ENCODE peak calls at places on chromosomes 7 and 10, in five cellular contexts. K, R, W, I and D are unnamed samples.

GRCh38 chr10:85995791-85996190 is 370.8 kb downstream of the GRID1 start:
- DNase-seq in R (no peak), I (peak), K (peak), W (no peak), D (peak)

GRCh38 chr7:30914611-30915601 is 3.3 kb downstream of the AQP1 start:
- DNase-seq in K (no peak), I (peak), W (no peak), R (no peak), D (no peak)

GRCh38 chr10:90885176-90885575 is 13.4 kb downstream of the RPP30 start:
- DNase-seq in I (no peak), W (no peak), K (no peak), R (no peak), D (no peak)

GRCh38 chr7:2259480-2259879 is 17.5 kb downstream of the NUDT1 start:
- DNase-seq in I (no peak), W (no peak), K (no peak), R (no peak), D (no peak)

GRCh38 chr7:66542528-66543373 is 85.9 kb upstream of the KCTD7 start:
- DNase-seq in R (no peak), I (no peak), W (no peak), K (no peak), D (no peak)

GRCh38 chr7:25597881-25598456 is 369.7 kb upstream of the NPVF start:
- DNase-seq in I (no peak), K (no peak), R (no peak), W (no peak), D (no peak)

GRCh38 chr10:66980276-66980675 is 54.4 kb downstream of the LRRTM3 start:
- DNase-seq in I (no peak), R (no peak), W (no peak), K (no peak), D (no peak)

GRCh38 chr7:106218546-106218945 is 66.2 kb downstream of the NAMPT start:
- DNase-seq in W (no peak), K (no peak), R (no peak), I (no peak), D (no peak)

GRCh38 chr10:13989616-13990015 is 341.1 kb downstream of the FRMD4A start:
- DNase-seq in R (no peak), K (no peak), I (no peak), W (no peak), D (no peak)

GRCh38 chr10:114902151-114902550 is 35.8 kb upstream of the TRUB1 start:
- DNase-seq in W (no peak), I (no peak), R (no peak), K (no peak), D (no peak)

GRCh38 chr10:4939224-4940072 is 23.8 kb upstream of the AKR1C1 start:
- DNase-seq in W (no peak), R (no peak), I (peak), K (no peak), D (no peak)

GRCh38 chr7:130207033-130207432 is 627 bp upstream of the SSMEM1 start:
- DNase-seq in W (no peak), I (no peak), K (no peak), R (no peak), D (no peak)

GRCh38 chr10:31384589-31384949 is 65.6 kb downstream of the ZEB1 start:
- DNase-seq in R (no peak), I (no peak), K (no peak), W (no peak), D (no peak)

GRCh38 chr7:101368422-101369165 is 5.9 kb downstream of the COL26A1 start:
- DNase-seq in R (no peak), I (no peak), K (no peak), W (no peak), D (no peak)

GRCh38 chr7:113414636-113415035 is 296.3 kb upstream of the SMIM30 start:
- DNase-seq in K (no peak), R (no peak), W (no peak), I (no peak), D (no peak)

GRCh38 chr10:122854648-122855047 is 9.0 kb upstream of the CUZD1 start:
- DNase-seq in W (no peak), K (no peak), R (no peak), I (peak), D (no peak)

GRCh38 chr7:81990395-81990794 is 220.5 kb upstream of the HGF start:
- DNase-seq in K (no peak), R (no peak), I (peak), W (no peak), D (no peak)

GRCh38 chr10:119149723-119150122 is 15.8 kb downstream of the SFXN4 start:
- DNase-seq in I (no peak), W (no peak), R (no peak), K (no peak), D (no peak)

GRCh38 chr7:155896531-155897263 is 84.4 kb upstream of the SHH start:
- DNase-seq in I (no peak), K (no peak), W (no peak), R (no peak), D (no peak)

GRCh38 chr7:33743594-33743993 is 161.7 kb upstream of the BMPER start:
- DNase-seq in I (peak), W (no peak), R (no peak), K (no peak), D (no peak)

GRCh38 chr7:37284805-37285211 is 163.9 kb downstream of the ELMO1 start:
- DNase-seq in K (no peak), I (no peak), W (no peak), R (peak), D (peak)

GRCh38 chr10:22444219-22444788 is 99.0 kb downstream of the SPAG6 start:
- DNase-seq in W (no peak), I (no peak), R (no peak), K (no peak), D (no peak)

GRCh38 chr7:22610871-22611757 is 111.1 kb upstream of the STEAP1B start:
- DNase-seq in R (no peak), K (no peak), W (no peak), I (no peak), D (no peak)

GRCh38 chr7:146772581-146772980 is 656.0 kb downstream of the CNTNAP2 start:
- DNase-seq in R (no peak), W (no peak), K (no peak), I (no peak), D (no peak)

GRCh38 chr7:94301024-94301588 is 93.6 kb upstream of the COL1A2 start:
- DNase-seq in K (peak), R (no peak), I (peak), W (no peak), D (no peak)

GRCh38 chr10:73965890-73966768 is 31.8 kb upstream of the VCL start:
- DNase-seq in K (peak), R (no peak), I (peak), W (no peak), D (no peak)

GRCh38 chr7:90797596-90797995 is 201.5 kb downstream of the CDK14 start:
- DNase-seq in I (peak), W (no peak), K (no peak), R (no peak), D (no peak)

GRCh38 chr7:92916751-92917369 is 80.5 kb upstream of the CDK6 start:
- DNase-seq in W (no peak), I (peak), R (no peak), K (no peak), D (no peak)

GRCh38 chr10:113103131-113103830 is 153.2 kb downstream of the TCF7L2 start:
- DNase-seq in I (no peak), R (no peak), K (no peak), W (no peak), D (no peak)

GRCh38 chr7:85014936-85015335 is 171.9 kb downstream of the SEMA3D start:
- DNase-seq in W (no peak), I (no peak), R (no peak), K (no peak), D (no peak)

GRCh38 chr10:33557313-33557712 is 222.8 kb upstream of the NRP1 start:
- DNase-seq in R (no peak), K (no peak), I (no peak), W (no peak), D (no peak)